ENCODE peak calls at places on chromosomes 4 and X, in four cellular contexts. H is astrocyte, C is lung, I is colonic mucosa. D is an unnamed sample.

GRCh38 chr4:177393236-177393635 is 49.0 kb downstream of the AGA start:
- DNase-seq in H (no peak), C (no peak), I (no peak), D (no peak)

GRCh38 chr4:89598602-89599001 is 238.4 kb downstream of the SNCA start:
- DNase-seq in H (no peak), C (no peak), I (no peak), D (no peak)

GRCh38 chrX:114797494-114797893 is 213.6 kb downstream of the HTR2C start:
- DNase-seq in H (no peak), C (no peak), I (no peak), D (no peak)

GRCh38 chr4:188221090-188221489 is 81.8 kb downstream of the TRIML1 start:
- DNase-seq in H (no peak), C (no peak), I (no peak), D (no peak)

GRCh38 chr4:161799687-161800086 is 364.1 kb downstream of the FSTL5 start:
- DNase-seq in H (peak; percentile 47), C (no peak), I (no peak), D (no peak)

GRCh38 chr4:57309658-57310057 is 199.5 kb upstream of the IGFBP7 start:
- DNase-seq in H (no peak), C (no peak), I (no peak), D (no peak)

GRCh38 chrX:85992811-85993229 is 54.5 kb downstream of the CHM start:
- DNase-seq in H (peak; percentile 42), C (no peak), I (no peak), D (peak; percentile 8)

GRCh38 chr4:184165291-184165690 is 52.4 kb downstream of the ENPP6 start:
- DNase-seq in H (peak; percentile 27), C (no peak), I (no peak), D (peak; percentile 34)

GRCh38 chr4:85898236-85898635 is 423.3 kb downstream of the ARHGAP24 start:
- DNase-seq in H (no peak), C (no peak), I (no peak), D (no peak)

GRCh38 chr4:7480423-7480822 is 45.7 kb upstream of the PSAPL1 start:
- DNase-seq in H (no peak), C (no peak), I (no peak), D (no peak)

GRCh38 chr4:41256740-41257256 is at the start of gene UCHL1:
- DNase-seq in H (peak; percentile 88), C (no peak), I (no peak), D (peak; percentile 93)

GRCh38 chrX:11188664-11189063 is 77.5 kb downstream of the HCCS start:
- DNase-seq in H (peak; percentile 22), C (no peak), I (no peak), D (peak; percentile 7)

GRCh38 chrX:1480082-1480785 is 27.5 kb upstream of the ASMTL start:
- DNase-seq in H (no peak), C (peak; percentile 5), I (no peak), D (no peak)
- H3K27ac ChIP-seq in H (no peak overlapping the region), C (no peak overlapping the region), I (no peak overlapping the region), D (no peak overlapping the region)

GRCh38 chr4:26085581-26085980 is 171.6 kb downstream of the SMIM20 start:
- DNase-seq in H (no peak), C (no peak), I (no peak), D (no peak)

GRCh38 chr4:26082565-26082964 is 168.5 kb downstream of the SMIM20 start:
- DNase-seq in H (no peak), C (no peak), I (no peak), D (no peak)

GRCh38 chr4:26086621-26087068 is 172.6 kb downstream of the SMIM20 start:
- DNase-seq in H (no peak), C (no peak), I (no peak), D (no peak)

GRCh38 chr4:26083987-26084386 is 170.0 kb downstream of the SMIM20 start:
- DNase-seq in H (peak; percentile 95), C (no peak), I (no peak), D (peak; percentile 70)

GRCh38 chr4:26084414-26084813 is 170.4 kb downstream of the SMIM20 start:
- DNase-seq in H (no peak), C (no peak), I (no peak), D (no peak)
- TF ChIP-seq CTCF in H (no peak), C (no peak), I (no peak), D (no peak)

GRCh38 chr4:70192895-70193294 is 2.6 kb upstream of the ODAM start:
- DNase-seq in H (no peak), C (no peak), I (no peak), D (no peak)

GRCh38 chr4:70197842-70198241 is 2.3 kb downstream of the ODAM start:
- DNase-seq in H (no peak), C (peak; percentile 52), I (peak; percentile 18), D (no peak)

GRCh38 chr4:70195425-70195824 is at the start of gene ODAM:
- DNase-seq in H (no peak), C (no peak), I (no peak), D (no peak)

DNA sequence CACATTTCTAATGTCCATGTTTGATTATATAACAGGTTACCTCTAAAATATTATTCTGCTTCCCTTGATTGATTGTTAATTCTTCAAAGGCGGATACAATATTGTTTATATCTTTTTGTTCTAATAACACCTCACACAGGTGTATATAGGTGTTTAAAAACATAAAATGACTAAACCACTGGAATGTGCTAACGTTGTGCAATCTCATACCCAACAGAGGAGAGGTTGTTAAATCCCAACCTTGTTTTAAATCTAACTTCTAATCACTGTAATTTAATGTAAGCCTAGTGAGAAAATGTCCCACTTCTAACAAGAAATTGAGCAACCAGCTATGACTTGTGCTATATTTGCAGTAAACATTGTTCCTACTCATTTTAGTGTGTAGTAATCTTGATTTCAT is 1.3 kb downstream of the ODAM start:
- DNase-seq in H (no peak), C (no peak), I (no peak), D (no peak)
- H3K4me3 ChIP-seq in H (no peak overlapping the region), C (no peak overlapping the region), I (no peak overlapping the region), D (no peak overlapping the region)

DNA sequence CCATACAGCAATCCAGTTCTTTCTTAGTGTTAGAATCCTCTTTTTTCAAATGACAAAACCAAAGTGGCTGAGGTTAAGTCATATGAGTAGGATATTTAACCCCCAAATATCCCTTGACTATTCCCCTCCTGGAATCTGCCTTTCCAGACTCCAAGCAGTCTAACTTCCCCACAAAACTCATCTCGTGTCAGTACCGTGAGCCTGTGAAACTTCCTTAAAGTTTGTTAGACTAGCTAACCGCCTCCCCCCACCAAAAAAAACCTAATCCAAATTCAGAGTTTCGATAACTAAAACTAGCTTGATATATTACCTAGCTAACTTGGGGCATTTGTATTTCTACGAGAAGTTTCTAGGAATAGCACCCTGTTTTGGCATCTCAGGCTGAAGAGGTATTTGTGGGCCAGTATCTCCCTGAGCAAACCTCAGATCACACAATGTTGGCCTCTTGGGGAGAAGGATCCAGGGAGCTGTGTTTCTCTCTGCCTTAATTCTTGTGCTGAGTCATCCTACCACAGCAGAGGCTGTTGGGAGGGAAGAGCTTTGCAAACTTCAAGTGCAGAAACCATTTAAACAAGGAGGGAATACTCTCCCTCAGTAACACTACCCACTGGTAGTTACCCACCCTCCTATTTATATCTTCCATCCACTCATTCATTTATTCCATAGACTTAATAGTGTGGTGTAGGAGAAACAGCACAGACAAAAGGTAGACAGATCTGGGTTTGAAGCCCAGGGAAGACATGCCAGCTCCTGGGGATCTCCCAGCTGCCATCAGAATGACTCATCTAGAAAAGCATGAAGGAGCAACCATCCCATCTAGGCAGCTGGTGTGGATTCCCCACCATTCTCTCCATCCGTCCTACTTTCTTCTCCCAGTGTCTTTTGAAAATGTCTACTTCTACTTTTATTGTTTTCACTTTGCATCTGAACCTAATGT is 39.3 kb upstream of the TXK start:
- DNase-seq in H (peak; percentile 25), C (no peak), I (no peak), D (peak; percentile 31)
- H3K27ac ChIP-seq in H (peak overlapping the region; percentile 68), C (no peak overlapping the region), I (no peak overlapping the region), D (no peak overlapping the region)

GRCh38 chrX:21975827-21976226 is 35.3 kb downstream of the SMS start:
- DNase-seq in H (peak; percentile 58), C (no peak), I (no peak), D (peak; percentile 47)
- TF ChIP-seq CTCF in H (peak; percentile 38), C (no peak), I (no peak), D (peak; percentile 25)

DNA sequence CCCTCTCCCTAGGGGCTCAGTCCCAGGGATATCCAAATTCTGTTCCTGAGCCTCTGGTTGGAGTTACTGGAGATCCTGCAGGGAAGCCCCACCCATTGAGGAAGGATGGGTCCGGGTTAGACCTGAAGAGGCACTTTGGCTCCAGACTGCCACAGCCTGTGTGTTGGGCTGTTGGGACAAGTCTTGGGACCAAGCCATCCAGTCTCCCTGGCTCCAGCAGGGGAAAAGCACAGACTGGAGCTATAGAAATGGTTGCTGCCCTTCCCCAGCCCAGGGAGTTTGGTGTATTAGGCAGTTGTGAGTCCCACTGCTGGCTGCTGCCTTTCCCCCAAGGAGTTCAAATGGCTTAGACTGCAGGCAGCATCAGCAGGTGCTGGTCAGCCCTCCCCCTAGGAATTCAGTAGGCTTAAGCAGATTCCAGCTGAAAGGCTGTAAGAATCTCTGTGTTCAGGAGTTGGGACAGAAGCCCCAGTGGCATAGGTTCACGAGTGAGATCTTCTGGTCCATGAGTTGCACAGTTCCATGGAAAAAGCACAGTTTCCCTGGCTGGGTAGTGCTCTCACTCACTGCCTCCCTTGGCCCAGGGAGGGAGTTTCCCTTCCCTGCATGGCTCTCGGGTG is 344.0 kb upstream of the EPHA5 start:
- DNase-seq in H (no peak), C (no peak), I (no peak), D (no peak)
- H3K4me3 ChIP-seq in H (no peak overlapping the region), C (no peak overlapping the region), I (no peak overlapping the region), D (no peak overlapping the region)

GRCh38 chr4:151797853-151798252 is 37.0 kb upstream of the GATB start:
- DNase-seq in H (no peak), C (no peak), I (no peak), D (no peak)
- H3K27ac ChIP-seq in H (no peak overlapping the region), C (no peak overlapping the region), I (no peak overlapping the region), D (no peak overlapping the region)

GRCh38 chr4:56139241-56139827 is 190.6 kb downstream of the CEP135 start:
- DNase-seq in H (no peak), C (no peak), I (no peak), D (no peak)

GRCh38 chr4:56129431-56129861 is 180.7 kb downstream of the CEP135 start:
- DNase-seq in H (peak; percentile 31), C (no peak), I (peak; percentile 76), D (no peak)

GRCh38 chr4:56132835-56133234 is 184.1 kb downstream of the CEP135 start:
- DNase-seq in H (peak; percentile 16), C (no peak), I (no peak), D (no peak)

GRCh38 chr4:56130609-56131150 is 181.9 kb downstream of the CEP135 start:
- DNase-seq in H (peak; percentile 57), C (no peak), I (no peak), D (no peak)

GRCh38 chr4:56134272-56134671 is 185.5 kb downstream of the CEP135 start:
- DNase-seq in H (peak; percentile 91), C (peak; percentile 32), I (peak; percentile 25), D (peak; percentile 93)
- TF ChIP-seq CTCF in H (no peak), C (no peak), I (no peak), D (no peak)

DNA sequence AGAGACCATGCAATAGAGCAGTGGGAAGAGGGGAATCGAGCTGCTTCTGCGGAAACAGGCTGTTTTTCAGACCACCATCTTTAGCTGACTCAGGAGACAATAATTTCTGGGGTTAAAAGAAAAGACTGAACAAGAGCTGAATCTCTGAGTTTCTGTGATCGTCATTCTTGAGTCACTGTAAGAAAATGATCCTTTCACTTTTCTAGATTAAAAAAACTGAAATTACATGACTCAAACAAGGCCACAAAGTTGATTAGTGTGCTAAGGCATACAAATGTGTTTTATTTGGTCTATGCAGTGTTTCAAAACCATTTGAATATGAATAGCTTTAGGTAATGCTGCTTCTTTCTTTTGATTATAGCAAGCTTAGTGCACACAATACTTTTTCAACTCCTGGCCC is 194.4 kb upstream of the RPL34 start:
- DNase-seq in H (peak; percentile 94), C (no peak), I (no peak), D (peak; percentile 55)
- H3K4me3 ChIP-seq in H (peak overlapping the region; percentile 35), C (no peak overlapping the region), I (no peak overlapping the region), D (no peak overlapping the region)